ENCODE peak calls at places on chromosomes 7 and 10, in six cellular contexts. M is MM.1S, I is mesendoderm, O is H9, Q is OCI-LY7, T is body of pancreas. H is an unnamed sample.

GRCh38 chr10:31582365-31583052 is 263.5 kb downstream of the ZEB1 start:
- DNase-seq in M (no peak), I (peak), O (no peak), Q (no peak), T (no peak), H (no peak)

GRCh38 chr7:112892263-112892662 is 102.1 kb upstream of the TMEM168 start:
- DNase-seq in M (no peak), I (no peak), O (no peak), Q (no peak), T (peak), H (no peak)

GRCh38 chr7:55575098-55575497 is 2.8 kb upstream of the VOPP1 start:
- DNase-seq in M (no peak), I (no peak), O (no peak), Q (no peak), T (no peak), H (no peak)

GRCh38 chr10:58758311-58758710 is 245.6 kb downstream of the BICC1 start:
- DNase-seq in M (no peak), I (no peak), O (no peak), Q (no peak), T (no peak), H (no peak)

GRCh38 chr7:158252081-158252836 is 335.4 kb downstream of the PTPRN2 start:
- DNase-seq in M (no peak), I (no peak), O (peak), Q (no peak), T (no peak), H (peak)

GRCh38 chr10:130177250-130177649 is 41.1 kb downstream of the GLRX3 start:
- DNase-seq in M (no peak), I (no peak), O (no peak), Q (no peak), T (no peak), H (no peak)

GRCh38 chr10:101032637-101033201 is 1.7 kb downstream of the SFXN3 start:
- DNase-seq in M (no peak), I (peak), O (no peak), Q (no peak), T (peak), H (no peak)

GRCh38 chr7:35869810-35870209 is 69.0 kb downstream of the SEPTIN7 start:
- DNase-seq in M (no peak), I (no peak), O (no peak), Q (no peak), T (no peak), H (no peak)

GRCh38 chr7:132576723-132577089 is 436 bp upstream of the PLXNA4 start:
- DNase-seq in M (no peak), I (no peak), O (no peak), Q (no peak), T (no peak), H (no peak)

GRCh38 chr10:96417432-96417831 is 58.6 kb upstream of the OPALIN start:
- DNase-seq in M (no peak), I (peak), O (peak), Q (no peak), T (no peak), H (no peak)

GRCh38 chr7:127751723-127752448 is 99.9 kb downstream of the SND1 start:
- DNase-seq in M (no peak), I (no peak), O (no peak), Q (no peak), T (peak), H (no peak)

GRCh38 chr7:7323352-7323751 is 141.0 kb downstream of the C1GALT1 start:
- DNase-seq in M (no peak), I (peak), O (no peak), Q (no peak), T (no peak), H (no peak)

GRCh38 chr7:114959931-114960330 is 38.0 kb downstream of the MDFIC start:
- DNase-seq in M (no peak), I (no peak), O (no peak), Q (no peak), T (no peak), H (no peak)

GRCh38 chr7:139543801-139544603 is 20.5 kb downstream of the CLEC2L start:
- DNase-seq in M (no peak), I (peak), O (peak), Q (no peak), T (no peak), H (peak)

GRCh38 chr10:52778511-52779392 is 6.2 kb upstream of the MBL2 start:
- DNase-seq in M (no peak), I (peak), O (peak), Q (peak), T (no peak), H (peak)

GRCh38 chr10:22686347-22686746 is 28.0 kb downstream of the PIP4K2A start:
- DNase-seq in M (no peak), I (no peak), O (no peak), Q (no peak), T (no peak), H (no peak)
- H3K27ac ChIP-seq in M (no peak), I (no peak), O (no peak), Q (no peak), T (no peak), H (no peak)

GRCh38 chr7:153397459-153397858 is 637.9 kb downstream of the ACTR3B start:
- DNase-seq in M (no peak), I (no peak), O (no peak), Q (no peak), T (no peak), H (no peak)

GRCh38 chr7:153390955-153391354 is 631.4 kb downstream of the ACTR3B start:
- DNase-seq in M (no peak), I (no peak), O (no peak), Q (no peak), T (no peak), H (no peak)

GRCh38 chr7:153396475-153396874 is 636.9 kb downstream of the ACTR3B start:
- DNase-seq in M (no peak), I (no peak), O (no peak), Q (no peak), T (no peak), H (no peak)

GRCh38 chr7:153392726-153393125 is 633.2 kb downstream of the ACTR3B start:
- DNase-seq in M (no peak), I (no peak), O (no peak), Q (no peak), T (no peak), H (no peak)

GRCh38 chr7:153393666-153394065 is 634.1 kb downstream of the ACTR3B start:
- DNase-seq in M (no peak), I (no peak), O (no peak), Q (peak), T (no peak), H (no peak)
- H3K27ac ChIP-seq in M (no peak), I (no peak), O (no peak), Q (no peak), T (no peak), H (no peak)

DNA sequence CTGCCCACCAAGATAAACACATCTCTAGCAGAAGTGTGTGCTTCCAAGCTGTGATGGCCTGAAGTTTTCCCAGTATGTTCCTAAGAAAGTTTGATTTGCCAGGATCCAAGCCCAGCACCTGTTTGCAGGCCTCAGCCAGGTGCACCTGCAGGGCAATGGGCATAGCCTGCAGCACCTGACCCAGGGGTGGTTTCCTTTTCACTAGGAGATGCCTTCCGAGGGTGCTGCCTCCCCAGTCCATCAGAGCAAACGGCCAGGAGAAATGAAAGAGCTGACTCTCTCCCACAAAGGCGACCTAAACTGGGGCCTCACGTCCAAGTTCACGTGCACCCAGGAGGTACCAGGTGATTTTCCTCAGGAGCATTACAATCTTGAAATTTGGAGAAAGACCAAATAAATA is 7.1 kb downstream of the UCMA start:
- DNase-seq in M (peak), I (no peak), O (no peak), Q (no peak), T (no peak), H (no peak)
- H3K27ac ChIP-seq in M (peak), I (no peak), O (no peak), Q (no peak), T (no peak), H (no peak)

DNA sequence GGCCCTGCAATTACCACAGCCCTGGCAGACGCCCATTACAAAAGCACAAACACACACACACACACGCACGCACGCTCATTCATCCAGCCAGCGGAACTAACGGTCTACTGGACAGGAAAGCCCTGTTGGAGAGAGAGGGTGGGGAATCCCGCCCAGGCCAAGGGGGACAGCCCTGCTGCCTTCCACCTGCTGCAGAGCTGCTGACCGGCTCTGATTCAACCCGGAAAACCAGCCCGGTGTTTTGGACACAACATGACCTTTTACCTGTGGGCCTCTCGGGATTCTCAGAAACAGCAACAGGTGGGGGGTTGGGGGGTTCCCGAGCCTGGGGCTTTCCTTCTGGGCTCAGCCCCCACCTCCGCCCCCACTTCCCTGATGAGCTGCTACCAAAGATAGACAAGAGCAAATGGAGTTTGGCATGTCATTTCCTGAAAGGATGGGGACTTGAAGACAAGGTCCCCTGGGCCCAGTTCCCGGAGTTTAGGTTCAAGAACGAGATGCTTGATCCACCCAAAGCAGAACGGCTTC is 18.5 kb upstream of the SERPINE1 start:
- DNase-seq in M (no peak), I (no peak), O (no peak), Q (no peak), T (no peak), H (peak)
- H3K27ac ChIP-seq in M (no peak), I (no peak), O (no peak), Q (no peak), T (no peak), H (no peak)

GRCh38 chr10:65550761-65551160 is 1375.1 kb upstream of the LRRTM3 start:
- DNase-seq in M (peak), I (no peak), O (no peak), Q (no peak), T (no peak), H (no peak)

GRCh38 chr10:65559369-65559768 is 1366.5 kb upstream of the LRRTM3 start:
- DNase-seq in M (no peak), I (no peak), O (no peak), Q (no peak), T (no peak), H (no peak)

GRCh38 chr10:65555192-65555591 is 1370.6 kb upstream of the LRRTM3 start:
- DNase-seq in M (no peak), I (peak), O (peak), Q (no peak), T (no peak), H (no peak)

GRCh38 chr10:65556006-65556405 is 1369.8 kb upstream of the LRRTM3 start:
- DNase-seq in M (no peak), I (no peak), O (no peak), Q (no peak), T (no peak), H (no peak)
- H3K27ac ChIP-seq in M (no peak), I (no peak), O (no peak), Q (no peak), T (no peak), H (no peak)

DNA sequence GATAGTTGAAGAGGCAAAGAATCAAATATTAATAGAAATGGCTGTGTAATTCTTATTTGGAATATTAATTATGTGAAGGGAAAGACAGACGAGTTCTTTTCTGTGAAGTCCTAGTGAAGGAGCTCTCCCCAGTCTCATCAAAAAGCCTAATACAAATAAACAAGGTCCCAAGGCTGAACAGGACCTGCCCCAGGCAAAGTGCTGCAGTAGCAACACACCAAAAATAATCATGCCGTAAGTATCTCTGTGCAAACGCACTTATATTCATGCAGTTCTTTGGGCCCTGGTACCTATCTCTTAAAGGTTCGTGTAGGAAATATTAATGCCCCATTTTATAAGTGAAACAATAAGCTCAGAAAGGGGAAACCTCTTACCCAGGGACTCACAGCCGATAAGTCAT is 12.2 kb upstream of the CHST15 start:
- DNase-seq in M (peak), I (no peak), O (no peak), Q (peak), T (no peak), H (peak)
- H3K27ac ChIP-seq in M (peak), I (no peak), O (no peak), Q (peak), T (no peak), H (peak)

H was measured in testis.